ENCODE peak calls at places on chromosome 22, in nine cellular contexts. W is HCT116, O is prostate gland, V is H1, H is suprapubic skin, Y is sigmoid colon, P is endothelial cell of umbilical vein, J is transverse colon, C is K562. A is an unnamed sample.
A peak's percentile ranks its signal among the peaks of the same experiment; 100 is the strongest.

GRCh38 chr22:36055376-36056310 is 27.0 kb upstream of the RBFOX2 start:
- DNase-seq in W (no peak), O (no peak), V (no peak), H (no peak), Y (no peak), P (no peak), J (no peak), C (no peak), A (no peak)

GRCh38 chr22:37316875-37317371 is 34.6 kb downstream of the CYTH4 start:
- DNase-seq in W (peak; percentile 90), O (peak; percentile 79), V (peak; percentile 85), H (no peak), Y (peak; percentile 86), P (peak; percentile 82), J (peak; percentile 76), C (peak; percentile 75), A (peak; percentile 88)

GRCh38 chr22:19761022-19761499 is 483 bp downstream of the TBX1 start:
- DNase-seq in W (no peak), O (no peak), V (no peak), H (no peak), Y (no peak), P (no peak), J (no peak), C (no peak), A (no peak)

GRCh38 chr22:44400763-44401060 is 88.0 kb upstream of the SHISAL1 start:
- DNase-seq in W (no peak), O (no peak), V (no peak), H (no peak), Y (peak; percentile 6), P (no peak), J (no peak), C (no peak), A (no peak)

GRCh38 chr22:43851058-43851978 is 11.0 kb downstream of the SULT4A1 start:
- DNase-seq in W (no peak), O (no peak), V (no peak), H (peak; percentile 58), Y (peak; percentile 35), P (no peak), J (no peak), C (no peak), A (no peak)

GRCh38 chr22:27460596-27461347 is 340.8 kb downstream of the MN1 start:
- DNase-seq in W (no peak), O (no peak), V (no peak), H (no peak), Y (peak; percentile 73), P (no peak), J (no peak), C (no peak), A (no peak)

GRCh38 chr22:22015631-22016030 is 33.0 kb upstream of the TOP3B start:
- DNase-seq in W (no peak), O (no peak), V (no peak), H (no peak), Y (no peak), P (no peak), J (no peak), C (no peak), A (no peak)

GRCh38 chr22:43152355-43153071 is 1.2 kb downstream of the TSPO start:
- DNase-seq in W (no peak), O (peak; percentile 80), V (peak; percentile 65), H (peak; percentile 89), Y (peak; percentile 88), P (peak; percentile 67), J (peak; percentile 88), C (no peak), A (no peak)

GRCh38 chr22:50439314-50440250 is 35.3 kb downstream of the SBF1 start:
- DNase-seq in W (no peak), O (no peak), V (no peak), H (no peak), Y (no peak), P (no peak), J (no peak), C (no peak), A (no peak)

GRCh38 chr22:49997932-49998717 is 14.4 kb downstream of the IL17REL start:
- DNase-seq in W (no peak), O (no peak), V (no peak), H (no peak), Y (no peak), P (no peak), J (no peak), C (no peak), A (no peak)

GRCh38 chr22:17121235-17122195 is at the start of gene TMEM121B:
- DNase-seq in W (no peak), O (peak; percentile 71), V (peak; percentile 92), H (no peak), Y (peak; percentile 76), P (peak; percentile 23), J (peak; percentile 47), C (peak; percentile 76), A (no peak)

GRCh38 chr22:42562282-42562681 is 8.5 kb downstream of the SERHL2 start:
- DNase-seq in W (no peak), O (no peak), V (no peak), H (no peak), Y (no peak), P (no peak), J (no peak), C (no peak), A (no peak)

GRCh38 chr22:49826603-49827306 is 918 bp downstream of the BRD1 start:
- DNase-seq in W (no peak), O (peak; percentile 33), V (peak; percentile 60), H (no peak), Y (peak; percentile 82), P (peak; percentile 34), J (peak; percentile 47), C (no peak), A (no peak)

GRCh38 chr22:28034760-28035401 is 115.8 kb upstream of the PITPNB start:
- DNase-seq in W (no peak), O (peak; percentile 79), V (no peak), H (peak; percentile 84), Y (peak; percentile 92), P (peak; percentile 86), J (peak; percentile 41), C (no peak), A (no peak)

GRCh38 chr22:20867179-20868099 is 8.6 kb downstream of the SNAP29 start:
- DNase-seq in W (no peak), O (no peak), V (no peak), H (no peak), Y (peak; percentile 71), P (peak; percentile 49), J (peak; percentile 51), C (peak; percentile 99), A (no peak)

GRCh38 chr22:36220457-36220921 is 18.8 kb downstream of the APOL2 start:
- DNase-seq in W (no peak), O (peak; percentile 61), V (no peak), H (no peak), Y (peak; percentile 81), P (peak; percentile 40), J (no peak), C (no peak), A (no peak)

GRCh38 chr22:28252539-28252938 is 333.5 kb upstream of the PITPNB start:
- DNase-seq in W (no peak), O (no peak), V (no peak), H (no peak), Y (no peak), P (no peak), J (no peak), C (no peak), A (no peak)

GRCh38 chr22:17786435-17787158 is 12.3 kb upstream of the BID start:
- DNase-seq in W (no peak), O (no peak), V (no peak), H (no peak), Y (peak; percentile 89), P (peak; percentile 60), J (peak; percentile 80), C (peak; percentile 85), A (no peak)

GRCh38 chr22:39598017-39598965 is 27.7 kb downstream of the CACNA1I start:
- DNase-seq in W (peak; percentile 57), O (peak; percentile 28), V (peak; percentile 95), H (no peak), Y (no peak), P (no peak), J (peak; percentile 89), C (peak; percentile 97), A (no peak)

GRCh38 chr22:40177738-40178416 is at the start of gene TNRC6B:
- DNase-seq in W (peak; percentile 95), O (peak; percentile 92), V (peak; percentile 65), H (no peak), Y (peak; percentile 88), P (peak; percentile 96), J (peak; percentile 80), C (peak; percentile 60), A (peak; percentile 40)

DNA sequence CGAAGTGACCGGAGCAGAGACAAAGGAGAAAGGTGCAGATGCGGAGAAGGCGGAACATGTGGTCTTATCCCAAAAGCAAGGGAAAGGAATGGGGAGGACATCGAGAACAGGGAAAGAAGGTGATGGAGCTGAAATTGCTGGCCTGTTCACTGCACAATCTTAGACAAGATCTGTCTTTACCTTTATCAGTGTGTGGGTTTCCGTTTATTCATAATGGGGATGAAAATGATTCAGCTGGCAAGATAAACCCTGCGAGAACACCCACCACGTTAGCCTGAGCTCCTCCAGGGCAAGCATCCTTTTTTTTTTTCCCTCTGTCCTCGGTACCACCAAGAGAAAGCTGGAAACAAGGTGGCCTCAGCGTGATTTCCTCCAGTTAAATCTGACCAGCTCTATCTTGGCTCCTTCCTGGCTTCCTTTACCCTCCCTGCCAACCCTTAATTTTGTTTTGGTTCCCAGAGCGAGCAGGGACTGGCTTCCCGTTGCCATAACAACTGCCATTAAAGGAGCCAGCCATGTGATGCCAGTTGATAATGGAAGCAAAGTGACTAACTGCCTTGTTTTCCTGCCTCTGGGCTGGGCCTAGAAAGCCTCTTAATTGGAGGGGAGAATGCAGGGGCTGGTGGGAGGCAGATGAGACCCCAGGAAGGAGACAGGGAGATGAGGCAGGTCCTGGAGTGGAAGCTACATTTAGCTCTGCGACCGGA is 4.2 kb downstream of the SGSM1 start:
- DNase-seq in W (no peak), O (peak; percentile 62), V (no peak), H (no peak), Y (peak; percentile 75), P (peak; percentile 55), J (no peak), C (no peak), A (no peak)
- TF ChIP-seq POLR2AphosphoS5 in W (no peak), O (peak; percentile 74), V (no peak), H (no peak), Y (no peak), P (no peak), J (no peak), C (no peak), A (no peak)

GRCh38 chr22:46574438-46574992 is 37.1 kb upstream of the CELSR1 start:
- DNase-seq in W (no peak), O (no peak), V (no peak), H (no peak), Y (peak; percentile 46), P (no peak), J (peak; percentile 19), C (no peak), A (no peak)
- TF ChIP-seq POLR2AphosphoS5 in W (no peak), O (no peak), V (no peak), H (no peak), Y (no peak), P (no peak), J (no peak), C (no peak), A (no peak)

GRCh38 chr22:32528984-32529982 is 54.7 kb downstream of the FBXO7 start:
- DNase-seq in W (peak; percentile 74), O (peak; percentile 87), V (peak; percentile 84), H (peak; percentile 97), Y (peak; percentile 96), P (peak; percentile 49), J (peak; percentile 87), C (peak; percentile 74), A (peak; percentile 72)
- TF ChIP-seq POLR2AphosphoS5 in W (no peak), O (peak; percentile 44), V (no peak), H (peak; percentile 47), Y (peak; percentile 21), P (no peak), J (no peak), C (no peak), A (no peak)

GRCh38 chr22:29813126-29813525 is 24.9 kb downstream of the ASCC2 start:
- DNase-seq in W (no peak), O (peak; percentile 46), V (no peak), H (no peak), Y (no peak), P (no peak), J (no peak), C (no peak), A (no peak)
- TF ChIP-seq POLR2AphosphoS5 in W (no peak), O (peak; percentile 71), V (no peak), H (no peak), Y (no peak), P (no peak), J (no peak), C (no peak), A (no peak)